ENCODE peak calls at places on chromosome 15, in nine cellular contexts. C, W, P, Q, M, B, E, S and O are unnamed samples. For H3K36me3, the result is how much of the 10 kb centered on the place peaks cover.

GRCh38 chr15:55343168-55343567 is 24.1 kb downstream of the PIGB start:
- DNase-seq in C (no peak), W (no peak), P (no peak), Q (no peak), M (no peak), B (no peak), E (no peak), S (no peak), O (no peak)

GRCh38 chr15:31083394-31083790 is 18.1 kb downstream of the TRPM1 start:
- DNase-seq in C (peak), W (no peak), P (no peak), Q (peak), M (no peak), B (no peak), E (no peak), S (no peak), O (no peak)

GRCh38 chr15:96893159-96893906 is 562.8 kb downstream of the NR2F2 start:
- DNase-seq in C (peak), W (no peak), P (no peak), Q (no peak), M (no peak), B (peak), E (no peak), S (no peak), O (no peak)

GRCh38 chr15:87829651-87830050 is 426.9 kb downstream of the NTRK3 start:
- DNase-seq in C (no peak), W (no peak), P (no peak), Q (no peak), M (no peak), B (peak), E (no peak), S (no peak), O (no peak)

GRCh38 chr15:33132722-33133345 is 61.7 kb downstream of the FMN1 start:
- DNase-seq in C (no peak), W (no peak), P (no peak), Q (peak), M (no peak), B (no peak), E (peak), S (no peak), O (no peak)

GRCh38 chr15:61997786-61998185 is 62.5 kb downstream of the VPS13C start:
- DNase-seq in C (no peak), W (no peak), P (no peak), Q (no peak), M (no peak), B (no peak), E (no peak), S (no peak), O (no peak)

GRCh38 chr15:31560643-31561042 is 234.0 kb downstream of the KLF13 start:
- DNase-seq in C (no peak), W (no peak), P (no peak), Q (no peak), M (no peak), B (no peak), E (no peak), S (no peak), O (no peak)

GRCh38 chr15:69593981-69594966 is 141.7 kb downstream of the RPLP1 start:
- DNase-seq in C (peak), W (peak), P (peak), Q (peak), M (no peak), B (peak), E (no peak), S (peak), O (peak)

GRCh38 chr15:43280996-43281395 is 14.3 kb upstream of the TGM5 start:
- DNase-seq in C (no peak), W (no peak), P (no peak), Q (no peak), M (no peak), B (no peak), E (no peak), S (no peak), O (no peak)

GRCh38 chr15:28921925-28922711 is 36.3 kb downstream of the APBA2 start:
- DNase-seq in C (no peak), W (no peak), P (peak), Q (no peak), M (peak), B (no peak), E (no peak), S (no peak), O (no peak)

GRCh38 chr15:47587938-47588817 is 129.1 kb upstream of the SEMA6D start:
- DNase-seq in C (no peak), W (no peak), P (no peak), Q (no peak), M (no peak), B (peak), E (no peak), S (no peak), O (no peak)

GRCh38 chr15:49863431-49864205 is 242.8 kb downstream of the DTWD1 start:
- DNase-seq in C (no peak), W (no peak), P (no peak), Q (no peak), M (no peak), B (no peak), E (no peak), S (no peak), O (no peak)

GRCh38 chr15:100472015-100472414 is 56.7 kb downstream of the CERS3 start:
- DNase-seq in C (no peak), W (no peak), P (no peak), Q (no peak), M (no peak), B (no peak), E (no peak), S (no peak), O (no peak)

GRCh38 chr15:54388746-54389145 is 410.5 kb downstream of the UNC13C start:
- DNase-seq in C (no peak), W (no peak), P (no peak), Q (no peak), M (no peak), B (no peak), E (no peak), S (no peak), O (no peak)

GRCh38 chr15:45328663-45329062 is 49.7 kb downstream of the GATM start:
- DNase-seq in C (no peak), W (no peak), P (no peak), Q (no peak), M (no peak), B (no peak), E (no peak), S (no peak), O (no peak)

GRCh38 chr15:34039506-34040123 is 611 bp upstream of the AVEN start:
- DNase-seq in C (no peak), W (no peak), P (no peak), Q (no peak), M (no peak), B (no peak), E (peak), S (no peak), O (no peak)

GRCh38 chr15:58309993-58310928 is 121.5 kb upstream of the LIPC start:
- DNase-seq in C (peak), W (peak), P (peak), Q (peak), M (peak), B (peak), E (no peak), S (no peak), O (peak)

GRCh38 chr15:67836477-67836876 is 3.4 kb downstream of the RNU6-1 start:
- DNase-seq in C (peak), W (no peak), P (no peak), Q (no peak), M (peak), B (peak), E (peak), S (no peak), O (no peak)

GRCh38 chr15:67072951-67073350 is 7.5 kb downstream of the SMAD3 start:
- DNase-seq in C (no peak), W (no peak), P (no peak), Q (no peak), M (no peak), B (no peak), E (no peak), S (no peak), O (no peak)

GRCh38 chr15:42695527-42696071 is 41.3 kb downstream of the CDAN1 start:
- DNase-seq in C (no peak), W (no peak), P (no peak), Q (no peak), M (no peak), B (no peak), E (no peak), S (no peak), O (peak)

GRCh38 chr15:29452881-29453731 is 183.5 kb upstream of the NSMCE3 start:
- DNase-seq in C (no peak), W (no peak), P (no peak), Q (no peak), M (no peak), B (no peak), E (no peak), S (no peak), O (no peak)

GRCh38 chr15:60804986-60805949 is 326.3 kb upstream of the ICE2 start:
- DNase-seq in C (no peak), W (no peak), P (peak), Q (no peak), M (no peak), B (no peak), E (no peak), S (no peak), O (no peak)

GRCh38 chr15:100192092-100192695 is 149.6 kb downstream of the ADAMTS17 start:
- DNase-seq in C (no peak), W (no peak), P (no peak), Q (no peak), M (peak), B (no peak), E (no peak), S (no peak), O (no peak)

GRCh38 chr15:99437315-99438221 is 128.2 kb upstream of the MEF2A start:
- DNase-seq in C (peak), W (peak), P (peak), Q (no peak), M (no peak), B (peak), E (no peak), S (peak), O (peak)

GRCh38 chr15:62067448-62068044 is 769 bp downstream of the C2CD4A start:
- DNase-seq in C (peak), W (peak), P (peak), Q (no peak), M (peak), B (peak), E (no peak), S (no peak), O (peak)

GRCh38 chr15:67968564-67969440 is 85.3 kb upstream of the PIAS1 start:
- DNase-seq in C (no peak), W (no peak), P (no peak), Q (no peak), M (no peak), B (no peak), E (no peak), S (no peak), O (no peak)

GRCh38 chr15:99955181-99955525 is 221.9 kb upstream of the LYSMD4 start:
- DNase-seq in C (no peak), W (no peak), P (no peak), Q (no peak), M (peak), B (peak), E (no peak), S (no peak), O (no peak)

GRCh38 chr15:31255732-31256384 is 70.8 kb upstream of the KLF13 start:
- DNase-seq in C (no peak), W (no peak), P (no peak), Q (no peak), M (peak), B (no peak), E (peak), S (no peak), O (peak)

GRCh38 chr15:32060706-32061105 is 30.4 kb downstream of the CHRNA7 start:
- DNase-seq in C (no peak), W (no peak), P (no peak), Q (no peak), M (no peak), B (no peak), E (no peak), S (no peak), O (no peak)

GRCh38 chr15:34984884-34985630 is 3.0 kb downstream of the ZNF770 start:
- DNase-seq in C (no peak), W (peak), P (no peak), Q (peak), M (no peak), B (peak), E (no peak), S (no peak), O (peak)

GRCh38 chr15:78840661-78841060 is 29.4 kb upstream of the ADAMTS7 start:
- DNase-seq in C (no peak), W (no peak), P (peak), Q (no peak), M (peak), B (no peak), E (peak), S (no peak), O (peak)

GRCh38 chr15:91872356-91873132 is 19.0 kb downstream of the SLCO3A1 start:
- DNase-seq in C (peak), W (no peak), P (no peak), Q (no peak), M (no peak), B (no peak), E (no peak), S (no peak), O (peak)
- H3K27ac ChIP-seq in C (no peak), W (no peak), P (no peak), Q (no peak), M (no peak), B (no peak), E (no peak), S (no peak), O (peak)

DNA sequence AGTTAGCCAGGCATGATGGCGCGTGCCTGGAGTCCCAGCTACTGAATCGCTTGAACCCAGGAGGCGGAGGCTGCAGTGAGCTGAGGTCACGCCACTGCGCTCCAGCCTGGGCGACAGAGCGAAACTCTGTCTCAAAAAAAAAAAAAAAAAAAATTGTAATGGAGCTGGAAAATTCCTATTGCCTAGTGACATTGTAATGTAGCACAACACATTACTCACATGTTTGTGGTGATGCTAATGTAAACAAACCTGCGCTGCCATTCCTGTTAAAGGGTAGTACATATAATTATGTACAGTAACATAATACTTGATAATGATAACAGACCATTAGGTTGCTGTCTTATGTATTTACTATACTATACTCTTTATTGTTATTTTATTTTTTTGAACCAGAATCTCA is 39.1 kb downstream of the KNL1 start:
- DNase-seq in C (no peak), W (no peak), P (no peak), Q (peak), M (no peak), B (no peak), E (no peak), S (no peak), O (no peak)
- H3K36me3 ChIP-seq in C (under half), W (under half), P (under half), Q (under half), M (under half), B (under half), E (half or more), S (under half), O (under half)

GRCh38 chr15:81297580-81298575 is 26.1 kb downstream of the STARD5 start:
- DNase-seq in C (no peak), W (peak), P (no peak), Q (no peak), M (peak), B (no peak), E (no peak), S (no peak), O (no peak)
- H3K4me3 ChIP-seq in C (peak), W (peak), P (no peak), Q (no peak), M (peak), B (no peak), E (peak), S (peak), O (peak)

GRCh38 chr15:25763954-25764353 is 99.2 kb downstream of the ATP10A start:
- DNase-seq in C (peak), W (no peak), P (no peak), Q (no peak), M (no peak), B (no peak), E (no peak), S (no peak), O (no peak)
- H3K27ac ChIP-seq in C (no peak), W (no peak), P (no peak), Q (no peak), M (no peak), B (no peak), E (no peak), S (no peak), O (no peak)